ENCODE peak calls at places on chromosome 11, in nine cellular contexts. N is keratinocyte, O is RWPE1, I is uterus, Y is GM12864, C is NB4, G is glutamatergic neuron, Z is WTC11, A is progenitor cell of endocrine pancreas. L is an unnamed sample.

GRCh38 chr11:70109006-70109405 is 30.9 kb downstream of the ANO1 start:
- DNase-seq in C (no peak), A (no peak), I (peak; percentile 65), G (no peak), O (no peak), N (no peak), Y (no peak), Z (no peak), L (no peak)

GRCh38 chr11:10488121-10488580 is 33.1 kb downstream of the AMPD3 start:
- DNase-seq in Y (no peak), A (no peak), O (peak; percentile 94), Z (no peak), C (no peak), N (peak; percentile 98), G (no peak), I (no peak), L (peak; percentile 18)

GRCh38 chr11:66688561-66689534 is 11.2 kb upstream of the RBM4B start:
- DNase-seq in C (no peak), N (no peak), Z (no peak), A (no peak), O (no peak), G (no peak), I (no peak), Y (no peak), L (no peak)

GRCh38 chr11:128695539-128696221 is 1.8 kb downstream of the FLI1 start:
- DNase-seq in C (peak; percentile 99), N (no peak), G (no peak), Z (no peak), O (no peak), A (no peak), Y (no peak), I (no peak), L (no peak)

GRCh38 chr11:32070707-32071106 is 20.2 kb upstream of the RCN1 start:
- DNase-seq in Y (no peak), C (no peak), Z (no peak), N (no peak), A (no peak), O (no peak), G (no peak), I (no peak), L (no peak)

GRCh38 chr11:114163231-114163631 is 103.7 kb downstream of the ZBTB16 start:
- DNase-seq in A (no peak), Z (no peak), G (no peak), N (peak; percentile 45), O (peak; percentile 77), Y (no peak), I (peak; percentile 91), C (no peak), L (no peak)

GRCh38 chr11:69518081-69518950 is 36.9 kb downstream of the LINC01488 start:
- DNase-seq in Y (no peak), N (no peak), I (no peak), Z (no peak), G (no peak), A (no peak), O (no peak), C (no peak), L (no peak)

GRCh38 chr11:118003456-118003855 is 17.3 kb downstream of the IL10RA start:
- DNase-seq in N (no peak), A (no peak), Y (no peak), O (no peak), Z (no peak), G (no peak), C (no peak), I (no peak), L (no peak)

GRCh38 chr11:113001709-113002108 is 40.5 kb downstream of the NCAM1 start:
- DNase-seq in C (no peak), O (no peak), Y (no peak), G (no peak), Z (no peak), I (peak; percentile 36), N (no peak), A (no peak), L (no peak)

GRCh38 chr11:47620836-47621378 is 21.5 kb downstream of the MTCH2 start:
- DNase-seq in I (no peak), N (no peak), C (no peak), G (no peak), A (no peak), Z (no peak), O (no peak), Y (no peak), L (no peak)

GRCh38 chr11:23932485-23932898 is 564.4 kb upstream of the LUZP2 start:
- DNase-seq in Z (no peak), A (no peak), N (no peak), Y (no peak), G (no peak), O (no peak), I (no peak), C (no peak), L (no peak)

GRCh38 chr11:93984205-93984586 is 37.0 kb upstream of the HEPHL1 start:
- DNase-seq in G (no peak), O (no peak), Z (no peak), A (no peak), I (no peak), Y (no peak), N (no peak), C (no peak), L (no peak)

GRCh38 chr11:116422976-116423375 is 349.8 kb downstream of the BUD13 start:
- DNase-seq in I (no peak), C (no peak), A (no peak), O (no peak), Z (peak; percentile 61), G (peak; percentile 55), Y (no peak), N (no peak), L (no peak)
- TF ChIP-seq CTCF in I (no peak), C (no peak), A (peak; percentile 27), O (no peak), Z (no peak), G (no peak), Y (no peak), N (peak; percentile 20), L (no peak)

GRCh38 chr11:134267966-134268365 is 8.2 kb upstream of the GLB1L3 start:
- DNase-seq in A (no peak), I (no peak), Z (no peak), C (no peak), Y (no peak), N (no peak), O (no peak), G (no peak), L (no peak)

GRCh38 chr11:134271978-134272377 is 4.2 kb upstream of the GLB1L3 start:
- DNase-seq in G (no peak), O (no peak), Z (no peak), Y (no peak), C (no peak), A (no peak), I (no peak), N (no peak), L (no peak)

GRCh38 chr11:134267466-134267865 is 8.7 kb upstream of the GLB1L3 start:
- DNase-seq in A (no peak), I (no peak), C (no peak), G (no peak), O (no peak), N (no peak), Z (no peak), Y (no peak), L (no peak)

GRCh38 chr11:134272381-134273316 is 3.5 kb upstream of the GLB1L3 start:
- DNase-seq in Z (peak; percentile 77), Y (no peak), G (peak; percentile 60), A (no peak), C (no peak), I (no peak), O (no peak), N (no peak), L (no peak)

DNA sequence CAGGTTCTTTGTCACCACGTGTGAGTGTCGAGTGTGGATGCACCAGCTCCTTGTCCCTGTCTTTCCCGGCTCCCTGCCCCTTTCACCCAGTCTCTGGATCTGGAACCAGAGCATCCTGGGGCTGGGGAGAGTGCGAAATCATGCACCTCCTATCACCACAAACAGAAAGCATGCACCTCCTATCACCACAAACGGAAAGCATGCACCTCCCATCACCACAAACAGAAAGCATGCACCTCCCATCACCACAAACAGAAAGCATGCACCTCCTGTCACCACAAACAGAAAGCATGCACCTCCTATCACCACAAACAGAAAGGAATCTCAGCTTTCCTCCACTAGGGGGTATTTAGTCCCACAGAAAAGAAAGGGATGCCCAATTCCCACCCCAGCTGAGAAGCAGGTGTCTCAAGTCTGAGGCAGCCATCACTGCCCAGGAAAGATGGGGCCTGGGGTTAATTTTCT is 5.9 kb upstream of the GLB1L3 start:
- DNase-seq in A (no peak), O (no peak), Y (no peak), I (no peak), G (no peak), N (no peak), C (peak; percentile 27), Z (no peak), L (no peak)
- TF ChIP-seq CTCF in A (peak; percentile 31), O (no peak), Y (peak; percentile 42), I (no peak), G (peak; percentile 50), N (peak; percentile 38), C (no peak), Z (peak; percentile 34), L (no peak)

DNA sequence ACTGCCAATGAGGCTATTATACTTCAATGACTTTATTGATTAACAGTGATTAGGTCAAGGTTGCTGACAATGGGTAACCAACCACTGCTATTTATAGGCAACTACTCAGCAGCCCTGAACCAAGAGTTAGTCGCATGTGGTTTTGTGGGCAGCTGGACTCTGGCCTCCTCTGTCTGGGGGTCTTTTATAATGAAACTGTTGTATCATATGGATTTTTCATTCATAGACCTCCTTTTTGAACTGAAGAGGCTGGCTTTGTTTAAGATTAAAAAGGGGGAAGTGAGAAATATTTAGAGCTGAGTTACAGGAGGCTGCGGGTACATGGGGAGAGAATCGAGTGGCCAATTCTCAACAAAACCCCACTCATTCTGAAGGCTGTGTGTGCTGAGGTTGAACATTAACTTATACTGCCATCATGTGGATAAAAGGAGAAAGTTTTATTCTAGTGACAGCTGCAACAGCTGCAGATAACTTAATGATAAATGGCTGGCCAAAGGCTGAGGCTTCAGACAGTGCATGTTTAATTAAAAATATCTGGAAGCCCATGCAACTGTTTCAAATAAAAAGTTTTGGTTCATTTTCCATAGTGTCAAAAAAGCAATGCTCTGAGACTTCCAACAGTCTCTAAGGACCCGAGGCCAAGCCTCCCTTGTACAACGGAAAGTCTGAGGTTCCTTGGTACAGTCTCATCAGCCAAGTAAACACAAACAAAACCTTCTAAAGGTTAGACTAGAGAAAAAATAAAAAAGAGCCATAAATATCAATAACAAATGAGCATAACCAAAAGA is 682.6 kb downstream of the KCNA4 start:
- DNase-seq in N (no peak), Z (no peak), G (no peak), A (no peak), C (peak; percentile 44), I (no peak), O (peak; percentile 43), Y (no peak), L (no peak)
- TF ChIP-seq CTCF in N (peak; percentile 41), Z (peak; percentile 27), G (peak; percentile 68), A (peak; percentile 75), C (peak; percentile 9), I (no peak), O (peak; percentile 43), Y (peak; percentile 16), L (no peak)

DNA sequence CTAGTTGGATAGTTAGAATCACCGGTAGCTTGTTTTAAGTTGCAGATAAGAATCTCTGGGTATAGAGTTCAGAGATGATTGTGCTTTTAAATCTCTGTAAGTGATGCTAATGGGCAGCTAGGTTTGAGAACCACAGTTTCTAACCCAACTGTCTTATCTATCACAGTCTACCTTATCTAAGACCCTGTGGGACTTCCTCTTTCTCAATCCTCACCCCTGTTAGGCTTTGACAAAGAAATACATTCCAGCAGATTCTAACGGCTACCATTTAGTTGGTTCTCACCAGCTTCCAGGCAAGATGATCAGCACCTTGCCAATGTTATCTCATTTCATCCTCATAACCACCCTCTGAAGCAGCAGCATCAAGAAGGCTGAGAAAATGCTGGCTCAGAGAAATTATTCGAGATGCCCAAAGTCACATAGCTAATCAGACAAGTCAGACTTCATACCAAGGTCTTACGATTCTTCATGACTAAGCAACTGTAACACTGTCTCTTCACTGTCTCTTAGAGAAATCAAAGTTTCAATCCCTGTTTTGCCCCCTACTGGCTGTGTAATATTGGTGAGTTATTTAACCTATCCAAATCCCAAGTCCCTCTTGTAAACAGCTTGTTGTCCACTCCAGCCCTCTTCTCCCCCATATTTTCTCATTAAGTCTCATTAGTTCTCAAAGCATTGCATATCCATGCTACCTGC is 192.4 kb upstream of the API5 start:
- DNase-seq in Y (no peak), Z (no peak), G (no peak), N (no peak), A (no peak), I (no peak), C (peak; percentile 9), O (no peak), L (no peak)
- TF ChIP-seq CTCF in Y (peak; percentile 17), Z (no peak), G (peak; percentile 15), N (no peak), A (no peak), I (no peak), C (no peak), O (no peak), L (no peak)